ENCODE peak calls at places on chromosomes 3 and 15, in ten cellular contexts. H is A549, L is IMR-90, A is mammary epithelial cell, I is fibroblast of pulmonary artery, M is AG04450, K is neural progenitor cell, T is GM12865, R is adrenal gland, Q is lower leg skin. N is an unnamed sample.

GRCh38 chr3:45762647-45763330 is 33.5 kb downstream of the SLC6A20 start:
- DNase-seq in T (no peak), Q (no peak), H (no peak), M (no peak), I (no peak), A (no peak), K (no peak), L (no peak), R (no peak), N (no peak)

GRCh38 chr3:194585880-194586281 is 47.3 kb downstream of the TMEM44 start:
- DNase-seq in Q (no peak), T (no peak), R (no peak), L (no peak), I (no peak), H (no peak), A (no peak), M (no peak), K (no peak), N (no peak)

GRCh38 chr15:88395241-88395640 is 71.9 kb downstream of the MRPL46 start:
- DNase-seq in Q (no peak), K (no peak), H (no peak), T (no peak), A (no peak), L (no peak), M (no peak), I (no peak), R (no peak), N (no peak)

GRCh38 chr3:29079358-29079757 is 201.5 kb upstream of the RBMS3 start:
- DNase-seq in R (no peak), A (no peak), K (no peak), I (peak), M (no peak), L (no peak), T (no peak), Q (no peak), H (no peak), N (no peak)

GRCh38 chr3:20575153-20575552 is 389.1 kb upstream of the SGO1 start:
- DNase-seq in A (peak), K (peak), L (peak), Q (no peak), R (no peak), M (peak), T (no peak), I (peak), H (no peak), N (no peak)

GRCh38 chr3:45234250-45234649 is 8.2 kb upstream of the TMEM158 start:
- DNase-seq in A (peak), M (no peak), I (no peak), T (no peak), K (no peak), R (no peak), L (no peak), Q (no peak), H (no peak), N (no peak)

GRCh38 chr3:4976109-4976508 is 3.1 kb upstream of the BHLHE40 start:
- DNase-seq in A (peak), K (peak), I (peak), T (peak), Q (no peak), L (peak), M (no peak), H (peak), R (peak), N (no peak)

GRCh38 chr3:67654832-67655152 is 380 bp upstream of the SUCLG2 start:
- DNase-seq in A (no peak), T (no peak), K (no peak), I (no peak), M (no peak), H (no peak), L (no peak), R (no peak), Q (no peak), N (no peak)

GRCh38 chr3:20760981-20761380 is 575.0 kb upstream of the SGO1 start:
- DNase-seq in T (no peak), K (no peak), L (no peak), M (no peak), A (no peak), H (no peak), R (no peak), Q (no peak), I (peak), N (no peak)

GRCh38 chr15:90174140-90174891 is 26.8 kb upstream of the SEMA4B start:
- DNase-seq in H (no peak), Q (peak), M (no peak), K (no peak), L (no peak), T (no peak), R (peak), A (peak), I (peak), N (no peak)

GRCh38 chr3:71063768-71064287 is 519.7 kb downstream of the FOXP1 start:
- DNase-seq in Q (no peak), L (peak), R (no peak), H (no peak), M (no peak), T (no peak), A (peak), I (peak), K (peak), N (no peak)

DNA sequence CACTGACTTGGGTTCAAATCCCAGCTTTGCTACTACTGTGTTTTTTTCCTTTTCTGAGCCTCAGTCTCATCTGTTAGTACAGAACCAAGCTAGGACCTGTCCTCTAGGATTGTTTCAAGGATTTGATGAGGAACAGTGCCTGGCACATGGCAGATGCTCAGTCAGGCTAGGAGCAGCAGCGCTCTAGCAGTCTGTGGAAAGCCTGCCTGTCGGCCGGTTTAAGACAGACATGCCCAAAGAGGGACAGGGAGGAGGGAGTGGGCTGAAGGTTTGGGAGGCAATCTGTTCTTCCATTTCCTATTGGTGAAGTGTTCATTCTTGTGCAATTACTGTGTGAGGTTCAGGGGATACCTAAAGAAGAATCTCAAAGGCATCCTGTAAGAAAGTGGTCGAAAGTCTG is 35.1 kb upstream of the RGMA start:
- DNase-seq in I (no peak), L (no peak), H (no peak), R (no peak), K (peak), M (no peak), T (no peak), A (no peak), Q (no peak), N (no peak)
- TF ChIP-seq CTCF in I (no peak), L (no peak), H (no peak), R (no peak), K (no peak), M (no peak), T (no peak), A (no peak), Q (no peak), N (no peak)

DNA sequence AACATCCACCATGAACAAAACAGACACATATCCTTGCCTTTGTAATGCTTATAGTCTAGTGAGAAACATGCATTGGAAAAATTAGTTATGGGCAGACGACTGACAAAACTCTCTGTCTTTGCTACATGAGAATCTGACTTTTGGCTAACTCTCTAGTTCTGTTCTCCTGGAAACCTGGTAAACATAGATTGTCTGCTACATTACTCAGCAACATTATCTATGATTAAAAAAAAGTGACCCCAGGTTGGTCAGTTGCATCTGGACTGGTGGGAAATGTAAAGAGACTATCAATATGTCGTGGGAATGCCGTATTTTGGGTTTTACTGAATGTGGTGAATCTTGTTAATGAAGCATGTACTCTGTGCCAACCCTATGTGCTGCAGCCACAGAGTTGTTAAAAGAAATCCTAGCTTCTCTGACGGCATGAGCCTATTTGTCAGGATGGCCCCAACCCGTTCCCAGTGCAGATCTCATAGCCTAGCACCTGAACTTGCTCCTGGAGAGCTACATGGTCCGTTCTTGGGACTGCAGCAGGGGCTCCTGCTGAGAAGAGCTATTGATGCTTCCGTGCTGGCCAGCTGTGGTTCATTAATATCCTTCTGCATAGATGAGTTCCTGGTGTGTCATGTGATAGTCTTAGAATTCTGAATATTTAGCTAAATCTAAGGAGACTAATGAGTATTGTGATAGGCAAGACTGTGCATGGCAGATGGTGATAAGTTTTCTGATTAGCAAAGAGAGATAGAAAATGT is 311.7 kb upstream of the ZNF717 start:
- DNase-seq in L (peak), T (no peak), I (peak), Q (no peak), K (no peak), H (no peak), R (no peak), M (no peak), A (no peak), N (no peak)
- H3K4me3 ChIP-seq in L (no peak), T (no peak), I (no peak), Q (no peak), K (no peak), H (no peak), R (no peak), M (no peak), A (no peak), N (no peak)

GRCh38 chr3:46986055-46986730 is 6.7 kb downstream of the NBEAL2 start:
- DNase-seq in H (no peak), T (no peak), I (no peak), L (no peak), M (no peak), K (no peak), A (no peak), R (no peak), Q (no peak), N (no peak)
- TF ChIP-seq CTCF in H (no peak), T (no peak), I (no peak), L (no peak), M (no peak), K (no peak), A (no peak), R (no peak), Q (no peak), N (no peak)

GRCh38 chr15:85414991-85415390 is 34.6 kb downstream of the AKAP13 start:
- DNase-seq in Q (no peak), T (no peak), R (no peak), M (no peak), L (no peak), K (no peak), H (no peak), I (no peak), A (no peak), N (no peak)

GRCh38 chr15:85414495-85414894 is 34.1 kb downstream of the AKAP13 start:
- DNase-seq in M (no peak), A (peak), L (peak), R (no peak), H (no peak), Q (no peak), I (peak), K (no peak), T (peak), N (no peak)

GRCh38 chr15:85411992-85412538 is 31.7 kb downstream of the AKAP13 start:
- DNase-seq in K (no peak), I (peak), H (no peak), A (peak), L (peak), M (no peak), T (peak), Q (no peak), R (no peak), N (no peak)

GRCh38 chr15:85414037-85414436 is 33.6 kb downstream of the AKAP13 start:
- DNase-seq in K (no peak), A (no peak), Q (no peak), L (no peak), I (no peak), H (no peak), R (no peak), T (no peak), M (no peak), N (no peak)

DNA sequence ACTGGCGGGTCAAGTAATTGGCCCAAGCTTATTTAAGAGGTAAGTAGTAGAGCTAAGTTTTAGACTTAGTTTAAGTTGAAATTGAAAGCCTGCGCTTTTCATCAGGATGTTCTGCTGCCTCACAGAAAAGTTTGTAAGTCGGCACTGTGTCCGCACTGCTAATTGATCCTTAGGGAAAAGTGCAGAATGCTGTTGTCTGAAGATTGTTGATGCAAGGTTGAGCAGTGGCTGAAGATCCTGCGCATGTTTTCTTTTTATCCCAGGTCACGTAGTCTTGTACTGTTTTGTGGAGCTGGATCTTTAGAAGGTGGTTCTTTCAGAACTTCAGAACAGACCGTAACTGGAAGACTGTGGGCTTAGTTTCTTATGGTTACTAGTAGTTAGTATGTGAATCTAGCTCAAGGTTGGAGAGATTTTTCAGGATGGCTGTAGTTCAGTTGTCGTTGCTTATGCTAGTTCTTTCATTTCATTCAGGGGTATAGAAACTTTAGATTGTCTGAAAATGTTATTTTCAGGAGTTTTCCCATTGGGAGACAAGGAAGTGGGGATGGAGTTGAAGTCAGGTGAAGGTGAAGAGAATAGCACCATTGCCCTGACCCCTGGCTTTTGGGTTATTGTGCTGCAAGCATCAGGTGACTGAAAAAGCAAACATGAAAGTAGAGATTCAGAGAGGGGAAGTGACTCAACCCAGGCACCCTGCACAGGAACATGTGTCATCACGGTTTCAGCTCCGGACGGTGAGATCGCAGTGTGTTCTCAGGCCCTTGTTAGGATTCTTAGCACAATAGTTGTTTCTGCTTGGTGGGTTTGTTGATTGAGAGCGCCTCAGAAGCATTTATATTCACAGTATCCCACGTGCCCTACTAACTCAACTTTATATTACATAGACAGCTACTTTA is 32.8 kb downstream of the AKAP13 start:
- DNase-seq in Q (peak), K (no peak), R (peak), H (peak), I (peak), A (peak), M (peak), L (peak), T (peak), N (peak)
- H3K4me3 ChIP-seq in Q (no peak), K (no peak), R (no peak), H (peak), I (peak), A (no peak), M (no peak), L (no peak), T (no peak), N (no peak)

GRCh38 chr3:172137287-172138030 is 98.1 kb downstream of the FNDC3B start:
- DNase-seq in A (no peak), L (no peak), I (peak), H (no peak), Q (no peak), M (no peak), T (no peak), R (no peak), K (no peak), N (no peak)

GRCh38 chr3:172138792-172139507 is 99.6 kb downstream of the FNDC3B start:
- DNase-seq in A (peak), R (peak), M (no peak), L (peak), H (no peak), I (peak), Q (peak), T (peak), K (no peak), N (no peak)

GRCh38 chr3:172138031-172138538 is 98.7 kb downstream of the FNDC3B start:
- DNase-seq in I (peak), L (no peak), K (no peak), Q (no peak), T (no peak), M (no peak), R (no peak), H (no peak), A (peak), N (no peak)

GRCh38 chr3:172140499-172141391 is 101.4 kb downstream of the FNDC3B start:
- DNase-seq in M (peak), T (no peak), A (peak), L (peak), H (peak), K (no peak), R (peak), I (peak), Q (no peak), N (peak)

DNA sequence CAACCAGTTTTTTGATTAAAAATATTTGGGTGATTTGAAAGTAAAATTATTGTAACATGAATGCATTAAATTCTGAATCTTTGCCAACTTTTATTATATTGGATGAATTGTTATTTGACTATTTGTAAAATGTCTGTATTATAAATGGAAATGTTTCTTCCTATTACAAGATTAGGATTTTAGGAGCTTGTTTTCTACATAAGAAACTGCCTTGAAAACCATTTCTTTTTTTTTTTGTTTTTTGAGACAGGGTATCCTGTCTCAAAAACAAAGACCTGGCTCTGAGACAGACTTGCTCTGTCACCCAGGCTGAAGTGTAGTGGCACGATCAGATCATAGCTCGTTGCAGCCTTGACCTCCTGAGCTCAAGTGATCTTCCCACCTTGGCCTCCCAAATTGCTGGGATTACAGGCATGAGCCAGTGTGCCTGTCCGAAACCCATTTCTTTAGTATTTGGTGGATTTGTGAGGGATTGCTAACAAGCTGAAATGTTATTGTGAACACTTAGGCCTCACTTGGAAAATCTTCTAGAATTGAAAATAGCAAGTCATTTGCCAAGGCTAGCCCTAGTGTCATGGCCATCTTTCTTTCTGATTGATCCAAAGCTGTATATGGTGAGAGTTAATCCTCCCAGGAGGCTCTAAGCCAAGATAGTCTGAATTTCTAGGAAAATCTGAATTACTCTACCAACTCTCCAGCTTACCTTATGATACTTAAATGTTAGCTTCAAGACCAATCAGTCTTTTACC is 100.3 kb downstream of the FNDC3B start:
- DNase-seq in A (no peak), H (no peak), Q (no peak), M (no peak), L (no peak), T (no peak), R (no peak), I (no peak), K (no peak), N (no peak)
- TF ChIP-seq CTCF in A (no peak), H (no peak), Q (no peak), M (no peak), L (no peak), T (no peak), R (no peak), I (no peak), K (no peak), N (no peak)

GRCh38 chr15:45201557-45202246 is 13.9 kb upstream of the SHF start:
- DNase-seq in Q (no peak), K (no peak), I (no peak), L (no peak), A (no peak), H (no peak), T (peak), R (no peak), M (no peak), N (no peak)
- H3K4me3 ChIP-seq in Q (no peak), K (peak), I (no peak), L (no peak), A (no peak), H (no peak), T (peak), R (no peak), M (no peak), N (no peak)

DNA sequence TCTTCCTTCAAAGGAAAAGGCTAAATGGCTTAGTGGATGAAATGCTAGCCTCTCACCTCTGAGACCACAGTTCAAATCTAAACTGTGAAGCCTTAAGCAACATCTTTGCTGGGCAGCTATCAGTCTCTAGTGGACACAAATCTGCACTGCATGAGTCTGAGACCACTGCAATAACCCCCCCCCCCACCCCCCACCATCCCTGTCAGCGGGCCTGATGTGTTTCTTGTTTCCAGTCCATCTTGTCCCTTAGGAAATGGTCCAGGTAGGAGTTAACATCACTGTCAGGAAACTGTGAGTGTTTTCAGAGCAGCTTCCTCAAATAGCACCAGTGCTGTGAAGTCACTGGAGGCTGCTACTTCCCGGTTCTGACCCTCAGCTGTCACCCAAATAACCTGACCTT is 140.6 kb upstream of the TMCO5A start:
- DNase-seq in T (no peak), I (peak), K (peak), M (no peak), L (no peak), A (no peak), H (no peak), R (no peak), Q (no peak), N (no peak)
- TF ChIP-seq CTCF in T (no peak), I (peak), K (peak), M (peak), L (peak), A (peak), H (no peak), R (no peak), Q (no peak), N (peak)

DNA sequence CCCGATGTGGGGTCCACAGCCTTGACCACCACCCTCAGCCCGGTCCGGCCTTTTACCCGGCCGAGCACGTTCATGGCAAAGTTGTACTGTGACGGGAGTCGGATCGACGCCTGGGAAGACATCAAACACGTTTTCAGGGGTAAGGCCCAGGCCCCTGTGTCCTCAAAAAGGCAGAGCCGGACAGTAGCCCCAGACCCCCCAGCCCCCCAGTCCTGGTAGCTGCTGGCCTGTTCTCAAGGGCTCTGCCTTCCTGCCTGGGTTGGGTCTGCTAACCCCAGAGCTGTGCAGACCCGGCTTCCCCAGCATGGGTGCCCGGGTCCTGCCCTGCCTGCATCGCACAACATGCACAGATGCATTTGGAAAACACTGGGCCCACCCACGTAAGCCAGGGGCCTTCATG is 84.6 kb downstream of the NUP210 start:
- DNase-seq in T (no peak), L (no peak), A (no peak), M (no peak), Q (no peak), I (no peak), H (no peak), K (no peak), R (no peak), N (no peak)
- H3K4me3 ChIP-seq in T (no peak), L (no peak), A (no peak), M (no peak), Q (no peak), I (no peak), H (no peak), K (no peak), R (no peak), N (no peak)

N was measured in retinal pigment epithelial cell.